ENCODE peak calls at places on chromosomes 1 and 21, in six cellular contexts. One of them, this sample, is unnamed.

GRCh38 chr1:153679337-153680119 is 1.0 kb downstream of the NPR1 start:
- DNase-seq in H1: no peak
- DNase-seq in mesenchymal stem cell: peak
- DNase-seq in mesendoderm: no peak
- DNase-seq in neuronal stem cell: no peak
- DNase-seq in IMR-90: no peak
- DNase-seq in this sample: no peak

GRCh38 chr1:36825226-36825625 is 209.1 kb downstream of the GRIK3 start:
- DNase-seq in H1: no peak
- DNase-seq in mesendoderm: peak
- DNase-seq in IMR-90: no peak
- DNase-seq in mesenchymal stem cell: no peak
- DNase-seq in neuronal stem cell: no peak
- DNase-seq in this sample: no peak

GRCh38 chr21:33892853-33893252 is 22.8 kb downstream of the ATP5PO start:
- DNase-seq in H1: peak
- DNase-seq in mesendoderm: peak
- DNase-seq in mesenchymal stem cell: no peak
- DNase-seq in IMR-90: no peak
- DNase-seq in neuronal stem cell: no peak
- DNase-seq in this sample: peak

GRCh38 chr1:168783831-168784230 is 54.8 kb upstream of the DPT start:
- DNase-seq in mesenchymal stem cell: peak
- DNase-seq in neuronal stem cell: no peak
- DNase-seq in mesendoderm: no peak
- DNase-seq in IMR-90: no peak
- DNase-seq in H1: no peak
- DNase-seq in this sample: no peak

GRCh38 chr21:46264690-46265144 is 20.7 kb downstream of the MCM3AP start:
- DNase-seq in neuronal stem cell: no peak
- DNase-seq in mesenchymal stem cell: no peak
- DNase-seq in H1: no peak
- DNase-seq in IMR-90: no peak
- DNase-seq in mesendoderm: no peak
- DNase-seq in this sample: no peak

GRCh38 chr1:229127301-229127700 is 143.6 kb upstream of the RAB4A start:
- DNase-seq in mesenchymal stem cell: peak
- DNase-seq in neuronal stem cell: no peak
- DNase-seq in H1: no peak
- DNase-seq in IMR-90: peak
- DNase-seq in mesendoderm: no peak
- DNase-seq in this sample: no peak

GRCh38 chr1:165903672-165904071 is 76.3 kb downstream of the UCK2 start:
- DNase-seq in H1: no peak
- DNase-seq in IMR-90: peak
- DNase-seq in mesendoderm: no peak
- DNase-seq in mesenchymal stem cell: peak
- DNase-seq in neuronal stem cell: no peak
- DNase-seq in this sample: no peak

GRCh38 chr1:155250633-155251449 is 4.4 kb downstream of the ENTREP3 start:
- DNase-seq in neuronal stem cell: peak
- DNase-seq in mesendoderm: peak
- DNase-seq in H1: no peak
- DNase-seq in mesenchymal stem cell: peak
- DNase-seq in IMR-90: peak
- DNase-seq in this sample: peak

GRCh38 chr1:202144510-202145324 is at the start of gene ARL8A:
- DNase-seq in IMR-90: peak
- DNase-seq in H1: no peak
- DNase-seq in neuronal stem cell: no peak
- DNase-seq in mesenchymal stem cell: peak
- DNase-seq in mesendoderm: no peak
- DNase-seq in this sample: no peak

GRCh38 chr1:151809625-151810556 is 4.7 kb upstream of the LINGO4 start:
- DNase-seq in mesendoderm: peak
- DNase-seq in mesenchymal stem cell: no peak
- DNase-seq in H1: no peak
- DNase-seq in neuronal stem cell: no peak
- DNase-seq in IMR-90: no peak
- DNase-seq in this sample: no peak

GRCh38 chr1:154845879-154846278 is 24.2 kb downstream of the KCNN3 start:
- DNase-seq in H1: no peak
- DNase-seq in neuronal stem cell: no peak
- DNase-seq in mesendoderm: no peak
- DNase-seq in IMR-90: no peak
- DNase-seq in mesenchymal stem cell: no peak
- DNase-seq in this sample: no peak

GRCh38 chr1:220631238-220631842 is 58.8 kb upstream of the C1orf115 start:
- DNase-seq in neuronal stem cell: no peak
- DNase-seq in mesendoderm: peak
- DNase-seq in H1: no peak
- DNase-seq in mesenchymal stem cell: peak
- DNase-seq in IMR-90: no peak
- DNase-seq in this sample: no peak

GRCh38 chr1:202561726-202562442 is 148.4 kb downstream of the SYT2 start:
- DNase-seq in H1: no peak
- DNase-seq in neuronal stem cell: no peak
- DNase-seq in mesendoderm: peak
- DNase-seq in IMR-90: no peak
- DNase-seq in mesenchymal stem cell: no peak
- DNase-seq in this sample: no peak

GRCh38 chr1:9292361-9293240 is at the start of gene SPSB1:
- DNase-seq in H1: no peak
- DNase-seq in mesendoderm: peak
- DNase-seq in IMR-90: peak
- DNase-seq in neuronal stem cell: peak
- DNase-seq in mesenchymal stem cell: peak
- DNase-seq in this sample: peak

GRCh38 chr1:67674260-67675011 is 10.6 kb upstream of the GADD45A start:
- DNase-seq in mesendoderm: no peak
- DNase-seq in mesenchymal stem cell: no peak
- DNase-seq in neuronal stem cell: no peak
- DNase-seq in H1: no peak
- DNase-seq in IMR-90: peak
- DNase-seq in this sample: no peak

GRCh38 chr1:190144650-190145049 is 333.0 kb downstream of the BRINP3 start:
- DNase-seq in H1: no peak
- DNase-seq in neuronal stem cell: no peak
- DNase-seq in IMR-90: no peak
- DNase-seq in mesenchymal stem cell: no peak
- DNase-seq in mesendoderm: no peak
- DNase-seq in this sample: no peak

GRCh38 chr1:154698320-154699096 is 90.5 kb upstream of the ADAR start:
- DNase-seq in neuronal stem cell: no peak
- DNase-seq in mesendoderm: no peak
- DNase-seq in mesenchymal stem cell: no peak
- DNase-seq in H1: no peak
- DNase-seq in IMR-90: no peak
- DNase-seq in this sample: no peak

GRCh38 chr1:156524985-156525590 is 24.5 kb upstream of the MEF2D start:
- DNase-seq in mesenchymal stem cell: no peak
- DNase-seq in IMR-90: no peak
- DNase-seq in neuronal stem cell: no peak
- DNase-seq in mesendoderm: no peak
- DNase-seq in H1: no peak
- DNase-seq in this sample: no peak

GRCh38 chr1:25795955-25796806 is 3.8 kb upstream of the SELENON start:
- DNase-seq in IMR-90: no peak
- DNase-seq in H1: no peak
- DNase-seq in neuronal stem cell: no peak
- DNase-seq in mesendoderm: no peak
- DNase-seq in mesenchymal stem cell: no peak
- DNase-seq in this sample: no peak

GRCh38 chr1:210757677-210758076 is 376.3 kb downstream of the KCNH1 start:
- DNase-seq in mesenchymal stem cell: no peak
- DNase-seq in neuronal stem cell: no peak
- DNase-seq in H1: no peak
- DNase-seq in IMR-90: no peak
- DNase-seq in mesendoderm: peak
- DNase-seq in this sample: peak

GRCh38 chr1:12202577-12202976 is 27.3 kb upstream of the VPS13D start:
- DNase-seq in IMR-90: no peak
- DNase-seq in mesenchymal stem cell: no peak
- DNase-seq in mesendoderm: no peak
- DNase-seq in neuronal stem cell: no peak
- DNase-seq in H1: no peak
- DNase-seq in this sample: no peak

DNA sequence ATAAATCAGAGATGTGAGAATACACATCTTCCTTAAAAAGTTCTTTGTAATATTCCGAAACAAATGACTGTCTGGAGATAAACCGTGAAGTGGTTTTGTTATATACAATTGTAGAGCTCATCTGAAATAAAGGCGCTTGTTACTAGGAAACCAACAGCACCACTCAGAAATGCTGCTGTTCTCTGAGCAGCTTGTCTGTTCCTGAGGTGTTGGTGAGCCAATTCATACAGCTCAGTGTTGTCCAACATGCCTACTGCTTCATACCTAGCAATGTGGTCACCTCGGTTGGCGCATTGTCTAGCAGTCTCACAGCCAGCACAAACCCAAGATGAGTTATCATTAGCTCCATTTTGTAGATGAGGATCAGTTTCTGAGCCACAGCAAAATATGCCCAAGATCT is 44.4 kb downstream of the GFI1 start:
- DNase-seq in mesenchymal stem cell: no peak
- DNase-seq in IMR-90: no peak
- DNase-seq in H1: no peak
- DNase-seq in mesendoderm: no peak
- DNase-seq in neuronal stem cell: no peak
- DNase-seq in this sample: no peak
- H2BK15ac ChIP-seq in mesenchymal stem cell: no peak
- H2BK15ac ChIP-seq in IMR-90: no peak
- H2BK15ac ChIP-seq in H1: peak
- H2BK15ac ChIP-seq in mesendoderm: no peak
- H2BK15ac ChIP-seq in neuronal stem cell: no peak
- H2BK15ac ChIP-seq in this sample: no peak

GRCh38 chr1:214833357-214833756 is 230.4 kb downstream of the CENPF start:
- DNase-seq in H1: no peak
- DNase-seq in neuronal stem cell: no peak
- DNase-seq in mesenchymal stem cell: peak
- DNase-seq in IMR-90: peak
- DNase-seq in mesendoderm: no peak
- DNase-seq in this sample: no peak

GRCh38 chr1:214840366-214840765 is 237.4 kb downstream of the CENPF start:
- DNase-seq in mesendoderm: no peak
- DNase-seq in mesenchymal stem cell: no peak
- DNase-seq in H1: no peak
- DNase-seq in neuronal stem cell: no peak
- DNase-seq in IMR-90: peak
- DNase-seq in this sample: no peak

GRCh38 chr1:214842856-214843255 is 239.7 kb upstream of the KCNK2 start:
- DNase-seq in mesendoderm: no peak
- DNase-seq in H1: no peak
- DNase-seq in mesenchymal stem cell: no peak
- DNase-seq in neuronal stem cell: no peak
- DNase-seq in IMR-90: peak
- DNase-seq in this sample: no peak

GRCh38 chr1:214843281-214843680 is 239.3 kb upstream of the KCNK2 start:
- DNase-seq in mesenchymal stem cell: no peak
- DNase-seq in neuronal stem cell: no peak
- DNase-seq in H1: no peak
- DNase-seq in IMR-90: peak
- DNase-seq in mesendoderm: no peak
- DNase-seq in this sample: no peak

GRCh38 chr1:214838351-214838750 is 235.4 kb downstream of the CENPF start:
- DNase-seq in IMR-90: peak
- DNase-seq in neuronal stem cell: no peak
- DNase-seq in mesendoderm: no peak
- DNase-seq in H1: no peak
- DNase-seq in mesenchymal stem cell: peak
- DNase-seq in this sample: no peak
- H2BK15ac ChIP-seq in IMR-90: peak
- H2BK15ac ChIP-seq in neuronal stem cell: no peak
- H2BK15ac ChIP-seq in mesendoderm: no peak
- H2BK15ac ChIP-seq in H1: no peak
- H2BK15ac ChIP-seq in mesenchymal stem cell: no peak
- H2BK15ac ChIP-seq in this sample: no peak

GRCh38 chr1:100354971-100355394 is 2.7 kb downstream of the CDC14A start:
- DNase-seq in mesenchymal stem cell: peak
- DNase-seq in H1: no peak
- DNase-seq in neuronal stem cell: no peak
- DNase-seq in mesendoderm: peak
- DNase-seq in IMR-90: peak
- DNase-seq in this sample: no peak
- H2BK15ac ChIP-seq in mesenchymal stem cell: no peak
- H2BK15ac ChIP-seq in H1: no peak
- H2BK15ac ChIP-seq in neuronal stem cell: no peak
- H2BK15ac ChIP-seq in mesendoderm: no peak
- H2BK15ac ChIP-seq in IMR-90: no peak
- H2BK15ac ChIP-seq in this sample: no peak

GRCh38 chr1:17523487-17524029 is 15.9 kb upstream of the ARHGEF10L start:
- DNase-seq in mesenchymal stem cell: no peak
- DNase-seq in IMR-90: no peak
- DNase-seq in H1: no peak
- DNase-seq in mesendoderm: no peak
- DNase-seq in neuronal stem cell: no peak
- DNase-seq in this sample: no peak

GRCh38 chr1:17521946-17522612 is 17.4 kb upstream of the ARHGEF10L start:
- DNase-seq in H1: no peak
- DNase-seq in mesendoderm: no peak
- DNase-seq in neuronal stem cell: no peak
- DNase-seq in IMR-90: no peak
- DNase-seq in mesenchymal stem cell: no peak
- DNase-seq in this sample: peak

GRCh38 chr1:17520041-17520440 is 19.5 kb upstream of the ARHGEF10L start:
- DNase-seq in H1: no peak
- DNase-seq in mesendoderm: no peak
- DNase-seq in mesenchymal stem cell: no peak
- DNase-seq in neuronal stem cell: no peak
- DNase-seq in IMR-90: no peak
- DNase-seq in this sample: no peak

GRCh38 chr1:17516303-17517214 is 22.9 kb upstream of the ARHGEF10L start:
- DNase-seq in H1: no peak
- DNase-seq in mesenchymal stem cell: no peak
- DNase-seq in mesendoderm: peak
- DNase-seq in neuronal stem cell: no peak
- DNase-seq in IMR-90: no peak
- DNase-seq in this sample: no peak

DNA sequence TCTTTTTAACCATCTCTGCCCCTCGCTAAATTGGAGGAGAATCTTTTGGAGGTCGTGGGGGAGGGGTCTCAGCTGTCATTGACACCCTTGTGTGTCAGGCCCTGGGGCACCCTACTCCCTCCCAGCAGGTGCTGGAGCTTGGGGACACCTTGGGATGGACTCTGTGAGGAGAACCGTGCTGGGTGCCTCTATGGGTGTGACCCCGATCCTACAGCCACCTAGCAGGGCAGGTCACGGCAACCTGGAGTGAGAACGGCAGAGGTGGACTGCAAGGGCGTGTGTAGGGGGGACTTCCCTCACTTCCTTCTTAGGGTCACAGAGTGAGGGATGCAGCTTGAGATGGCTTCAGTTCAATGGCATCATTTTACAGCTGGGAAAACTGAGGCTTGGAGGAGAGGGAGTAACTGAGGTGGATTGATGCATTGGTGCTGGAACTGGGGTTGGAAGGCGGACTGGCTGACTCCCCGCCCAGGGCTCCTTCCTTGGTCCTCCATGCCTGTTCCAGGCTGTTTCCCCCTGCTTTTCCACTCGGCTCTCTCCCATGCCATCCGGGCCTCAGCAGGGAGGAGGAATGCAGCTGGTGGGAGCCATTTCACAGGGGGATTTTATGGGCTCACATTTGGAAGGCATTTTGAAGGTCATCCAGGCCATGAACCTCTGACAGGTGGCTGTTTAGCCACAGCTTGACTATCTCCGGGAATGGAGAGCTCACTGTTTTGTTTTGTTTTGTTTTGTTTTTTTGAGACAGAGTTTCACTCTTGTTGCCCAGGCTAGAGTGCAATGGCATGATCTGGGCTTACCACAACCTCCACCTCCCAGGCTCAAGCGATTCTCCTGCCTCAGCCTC is 18.8 kb upstream of the ARHGEF10L start:
- DNase-seq in mesendoderm: no peak
- DNase-seq in IMR-90: no peak
- DNase-seq in neuronal stem cell: no peak
- DNase-seq in mesenchymal stem cell: no peak
- DNase-seq in H1: no peak
- DNase-seq in this sample: no peak
- H2BK15ac ChIP-seq in mesendoderm: no peak
- H2BK15ac ChIP-seq in IMR-90: no peak
- H2BK15ac ChIP-seq in neuronal stem cell: peak
- H2BK15ac ChIP-seq in mesenchymal stem cell: no peak
- H2BK15ac ChIP-seq in H1: peak
- H2BK15ac ChIP-seq in this sample: no peak